ENCODE peak calls at places on chromosome 9, in six cellular contexts. M is HepG2, B is GM12878, K is HCT116, G is K562, W is H1. C is an unnamed sample.

GRCh38 chr9:29006603-29007002 is 1433.3 kb upstream of the C9orf72 start:
- DNase-seq in G (no peak), W (no peak), B (no peak), M (no peak), K (no peak), C (no peak)

GRCh38 chr9:22446589-22446949 is at the start of gene DMRTA1:
- DNase-seq in B (no peak), K (no peak), W (peak; percentile 33), G (no peak), M (no peak), C (peak; percentile 80)

GRCh38 chr9:128810873-128811272 is 7.4 kb upstream of the ENDOG start:
- DNase-seq in B (no peak), G (no peak), M (no peak), W (no peak), K (no peak), C (no peak)

GRCh38 chr9:133726401-133727276 is 11.5 kb downstream of the SARDH start:
- DNase-seq in G (peak; percentile 74), B (no peak), M (peak; percentile 60), W (no peak), K (peak; percentile 38), C (peak; percentile 24)

GRCh38 chr9:114238919-114239879 is 83.7 kb upstream of the ORM1 start:
- DNase-seq in K (no peak), G (peak; percentile 91), W (no peak), B (no peak), M (peak; percentile 20), C (peak; percentile 51)

GRCh38 chr9:111872886-111873285 is 23.7 kb upstream of the UGCG start:
- DNase-seq in G (no peak), B (no peak), W (no peak), M (no peak), K (no peak), C (no peak)

GRCh38 chr9:91560301-91560700 is 136.7 kb upstream of the NFIL3 start:
- DNase-seq in B (no peak), K (no peak), G (no peak), W (no peak), M (no peak), C (peak; percentile 3)

GRCh38 chr9:95508968-95509850 is 7.6 kb downstream of the PTCH1 start:
- DNase-seq in M (peak; percentile 73), W (peak; percentile 92), G (peak; percentile 42), B (peak; percentile 56), K (peak; percentile 69), C (peak; percentile 88)

GRCh38 chr9:112059145-112059979 is 115.7 kb downstream of the SUSD1 start:
- DNase-seq in G (no peak), M (peak; percentile 62), B (no peak), W (no peak), K (no peak), C (peak; percentile 92)

GRCh38 chr9:76216161-76216649 is 178.0 kb downstream of the RFK start:
- DNase-seq in M (no peak), K (peak; percentile 15), G (no peak), B (no peak), W (no peak), C (peak; percentile 84)

GRCh38 chr9:121620777-121621437 is 30.5 kb upstream of the DAB2IP start:
- DNase-seq in M (peak; percentile 41), K (no peak), W (no peak), G (peak; percentile 50), B (no peak), C (peak; percentile 35)

GRCh38 chr9:132324425-132324824 is 30.4 kb downstream of the SETX start:
- DNase-seq in G (no peak), W (no peak), M (no peak), K (no peak), B (no peak), C (peak; percentile 7)

GRCh38 chr9:33852216-33852826 is 35.4 kb downstream of the UBE2R2 start:
- DNase-seq in K (peak; percentile 43), G (no peak), W (peak; percentile 5), M (peak; percentile 56), B (no peak), C (peak; percentile 77)

GRCh38 chr9:20570756-20571155 is 51.5 kb downstream of the MLLT3 start:
- DNase-seq in G (no peak), W (no peak), K (no peak), M (peak; percentile 64), B (no peak), C (peak; percentile 16)

GRCh38 chr9:94085062-94085639 is 887 bp downstream of the PTPDC1 start:
- DNase-seq in K (peak; percentile 82), W (peak; percentile 27), G (no peak), M (peak; percentile 59), B (no peak), C (no peak)

GRCh38 chr9:134027561-134027960 is 2.3 kb downstream of the BRD3OS start:
- DNase-seq in B (no peak), K (no peak), M (no peak), G (no peak), W (no peak), C (no peak)

GRCh38 chr9:89020754-89021153 is 29.5 kb downstream of the S1PR3 start:
- DNase-seq in G (no peak), K (no peak), W (no peak), M (no peak), B (no peak), C (no peak)

GRCh38 chr9:81575976-81576375 is 113.4 kb downstream of the TLE1 start:
- DNase-seq in B (no peak), W (no peak), M (no peak), G (no peak), K (no peak), C (peak; percentile 82)

GRCh38 chr9:131624636-131625241 is 79.4 kb downstream of the PRRT1B start:
- DNase-seq in B (no peak), K (no peak), G (no peak), W (no peak), M (no peak), C (peak; percentile 17)

GRCh38 chr9:37174247-37174646 is 53.9 kb downstream of the ZCCHC7 start:
- DNase-seq in B (no peak), W (no peak), G (no peak), M (no peak), K (no peak), C (peak; percentile 92)

GRCh38 chr9:114694146-114694545 is 12.2 kb upstream of the TEX48 start:
- DNase-seq in G (no peak), B (no peak), W (no peak), K (no peak), M (no peak), C (no peak)

GRCh38 chr9:4366649-4367330 is 66.9 kb upstream of the GLIS3 start:
- DNase-seq in W (peak; percentile 33), K (peak; percentile 32), B (no peak), M (peak; percentile 10), G (peak; percentile 29), C (peak; percentile 53)

GRCh38 chr9:126781717-126782388 is 23.0 kb upstream of the ZBTB43 start:
- DNase-seq in M (peak; percentile 63), G (peak; percentile 93), W (peak; percentile 68), K (peak; percentile 68), B (no peak), C (peak; percentile 69)

GRCh38 chr9:22005700-22006605 is 3.2 kb downstream of the CDKN2B start:
- DNase-seq in B (no peak), W (no peak), G (no peak), M (no peak), K (no peak), C (no peak)

GRCh38 chr9:69173497-69173890 is 583 bp upstream of the TJP2 start:
- DNase-seq in K (no peak), B (no peak), W (no peak), G (no peak), M (no peak), C (peak; percentile 68)

GRCh38 chr9:96008502-96009222 is 133.2 kb downstream of the ERCC6L2 start:
- DNase-seq in W (no peak), G (no peak), K (no peak), M (no peak), B (no peak), C (no peak)

GRCh38 chr9:77707696-77708095 is 59.6 kb upstream of the GNA14 start:
- DNase-seq in M (peak; percentile 62), B (no peak), K (peak; percentile 22), W (no peak), G (no peak), C (peak; percentile 96)

GRCh38 chr9:79362100-79363081 is 209.4 kb upstream of the TLE4 start:
- DNase-seq in K (no peak), M (no peak), W (peak; percentile 17), G (no peak), B (no peak), C (peak; percentile 3)

GRCh38 chr9:104836235-104836634 is 72.3 kb downstream of the NIPSNAP3B start:
- DNase-seq in M (no peak), B (no peak), K (no peak), G (no peak), W (no peak), C (peak; percentile 33)

GRCh38 chr9:29078063-29078660 is 1504.9 kb upstream of the C9orf72 start:
- DNase-seq in B (no peak), K (no peak), W (no peak), M (no peak), G (no peak), C (no peak)

GRCh38 chr9:136543280-136543679 is 2.6 kb downstream of the NOTCH1 start:
- DNase-seq in B (no peak), W (no peak), G (no peak), K (no peak), M (no peak), C (no peak)
- H3K4me2 ChIP-seq in B (peak overlapping the region; percentile 87), W (no peak overlapping the region), G (no peak overlapping the region), K (no peak overlapping the region), M (no peak overlapping the region), C (peak overlapping the region; percentile 84)

GRCh38 chr9:2043881-2044462 is 28.8 kb downstream of the SMARCA2 start:
- DNase-seq in W (no peak), B (no peak), K (no peak), M (no peak), G (no peak), C (no peak)
- TF ChIP-seq POLR2A in W (no peak), B (no peak), K (no peak), M (no peak), G (no peak), C (no peak)

GRCh38 chr9:109166771-109167601 is at the start of gene FRRS1L:
- DNase-seq in K (no peak), M (no peak), W (no peak), B (no peak), G (no peak), C (no peak)
- TF ChIP-seq EZH2 in K (no peak), M (no peak), W (no peak), B (no peak), G (no peak), C (peak; percentile 56)

GRCh38 chr9:117145081-117145480 is 269.8 kb downstream of the ASTN2 start:
- DNase-seq in K (no peak), M (no peak), B (no peak), W (no peak), G (no peak), C (no peak)

GRCh38 chr9:117149996-117150395 is 264.9 kb downstream of the ASTN2 start:
- DNase-seq in M (no peak), G (no peak), W (no peak), K (no peak), B (no peak), C (no peak)

DNA sequence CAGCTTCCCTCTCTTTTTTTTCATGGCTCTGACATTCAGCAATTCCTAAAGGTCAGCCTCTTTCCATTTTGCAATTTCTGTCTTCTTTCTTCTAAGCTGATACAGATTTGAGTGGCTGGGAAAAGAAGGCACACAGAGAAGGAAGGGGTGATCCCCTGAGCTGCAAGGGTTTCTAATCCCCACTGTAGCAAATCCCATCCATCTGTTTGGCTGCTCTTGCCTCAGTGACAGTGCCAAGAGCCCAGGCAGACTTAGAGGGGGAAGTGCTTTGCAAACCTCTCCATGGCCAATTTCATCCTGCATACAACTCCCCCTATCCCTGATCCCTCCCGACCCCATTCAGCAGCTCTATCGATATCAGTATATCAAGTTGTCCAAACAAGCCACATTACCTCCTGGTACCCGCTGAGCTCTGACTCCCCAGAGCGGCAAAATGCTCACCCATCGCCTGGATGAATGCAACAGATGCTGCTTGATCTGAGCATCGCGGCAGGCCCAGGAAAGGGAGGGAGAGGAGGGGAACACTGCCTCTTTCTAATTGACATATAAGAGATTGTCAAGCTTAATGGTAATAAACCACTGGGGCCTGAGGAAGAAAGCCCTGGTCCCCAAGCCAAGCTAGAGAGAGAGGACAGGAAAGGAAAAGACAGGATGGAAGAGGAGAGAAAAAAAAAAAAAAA is 268.9 kb downstream of the ASTN2 start:
- DNase-seq in G (no peak), W (no peak), K (no peak), M (no peak), B (no peak), C (no peak)
- H3K4me2 ChIP-seq in G (no peak overlapping the region), W (no peak overlapping the region), K (no peak overlapping the region), M (no peak overlapping the region), B (no peak overlapping the region), C (no peak overlapping the region)

C was measured in endothelial cell of umbilical vein.